ENCODE peak calls at places on chromosomes 4 and X, in five cellular contexts. T is stomach, W is tibial artery, V is lower lobe of right lung, K is IMR-90. Y is an unnamed sample. For H3K4me1, the result is how much of the 10 kb centered on the place peaks cover.

GRCh38 chrX:72306851-72307645 is 1.3 kb upstream of the CITED1 start:
- DNase-seq in V (peak), T (peak), K (peak), W (peak), Y (peak)

GRCh38 chr4:131091896-131092295 is 1995.9 kb downstream of the C4orf33 start:
- DNase-seq in W (no peak), K (peak), T (no peak), V (no peak), Y (no peak)

GRCh38 chr4:94798808-94799207 is 41.1 kb downstream of the BMPR1B start:
- DNase-seq in K (peak), W (no peak), V (no peak), T (no peak), Y (no peak)

GRCh38 chr4:145843148-145843547 is 95.5 kb downstream of the ZNF827 start:
- DNase-seq in T (no peak), W (no peak), V (no peak), K (peak), Y (no peak)

GRCh38 chr4:55906999-55907398 is 41.7 kb upstream of the CEP135 start:
- DNase-seq in K (peak), T (no peak), W (no peak), V (no peak), Y (no peak)

GRCh38 chr4:1192091-1192492 is 19.7 kb upstream of the SPON2 start:
- DNase-seq in V (peak), T (peak), K (peak), W (peak), Y (peak)

GRCh38 chrX:100447563-100448397 is 37.7 kb upstream of the PCDH19 start:
- DNase-seq in W (peak), V (no peak), T (no peak), K (peak), Y (peak)

GRCh38 chr4:177489847-177490246 is 47.6 kb upstream of the AGA start:
- DNase-seq in K (peak), V (no peak), T (no peak), W (no peak), Y (no peak)

GRCh38 chrX:41322821-41323603 is 10.9 kb upstream of the DDX3X start:
- DNase-seq in T (no peak), K (no peak), V (no peak), W (no peak), Y (no peak)

GRCh38 chr4:3470244-3471097 is 7.4 kb downstream of the DOK7 start:
- DNase-seq in T (peak), W (no peak), K (peak), V (peak), Y (no peak)

GRCh38 chrX:41923925-41924693 is 755 bp upstream of the CASK start:
- DNase-seq in K (peak), T (peak), V (peak), W (peak), Y (peak)

GRCh38 chr4:143251781-143252180 is 67.1 kb downstream of the USP38 start:
- DNase-seq in V (no peak), W (no peak), T (no peak), K (peak), Y (no peak)

GRCh38 chr4:8409271-8410065 is 31.1 kb downstream of the ACOX3 start:
- DNase-seq in K (no peak), T (peak), V (peak), W (no peak), Y (peak)

GRCh38 chr4:139956436-139957107 is 197.4 kb downstream of the MAML3 start:
- DNase-seq in K (no peak), W (no peak), V (no peak), T (no peak), Y (peak)

GRCh38 chr4:5881340-5881739 is 11.5 kb downstream of the CRMP1 start:
- DNase-seq in V (no peak), W (no peak), T (no peak), K (peak), Y (no peak)

GRCh38 chr4:119729815-119730643 is 101.4 kb upstream of the PDE5A start:
- DNase-seq in T (peak), K (peak), W (peak), V (no peak), Y (peak)

GRCh38 chrX:109857898-109858297 is 124.8 kb upstream of the ACSL4 start:
- DNase-seq in K (peak), V (no peak), W (no peak), T (no peak), Y (no peak)

GRCh38 chr4:165293927-165294649 is 33.4 kb upstream of the MSMO1 start:
- DNase-seq in K (no peak), T (no peak), W (no peak), V (no peak), Y (no peak)

DNA sequence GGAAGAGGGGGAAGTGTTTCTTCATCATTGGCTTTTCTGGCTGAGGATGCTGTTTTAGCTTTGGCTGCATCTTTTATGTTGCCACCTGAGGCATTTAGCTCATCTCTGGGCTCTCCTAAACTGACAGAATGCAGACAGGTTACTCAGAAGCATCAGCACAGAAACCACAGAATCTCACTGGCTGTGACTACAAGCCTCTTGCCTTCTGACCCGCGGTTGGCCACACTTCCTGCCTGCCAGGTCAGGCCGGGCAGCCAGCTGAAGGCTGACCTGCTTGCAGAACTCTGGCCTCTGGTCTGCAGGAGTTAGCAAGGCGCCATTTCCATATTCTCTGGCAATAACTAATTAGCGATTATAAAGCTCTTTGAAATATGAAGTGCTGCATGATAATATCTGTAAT is 366.5 kb downstream of the MID1IP1 start:
- DNase-seq in K (no peak), T (no peak), W (no peak), V (no peak), Y (no peak)
- H3K4me1 ChIP-seq in K (under half), T (under half), W (under half), V (under half), Y (under half)

DNA sequence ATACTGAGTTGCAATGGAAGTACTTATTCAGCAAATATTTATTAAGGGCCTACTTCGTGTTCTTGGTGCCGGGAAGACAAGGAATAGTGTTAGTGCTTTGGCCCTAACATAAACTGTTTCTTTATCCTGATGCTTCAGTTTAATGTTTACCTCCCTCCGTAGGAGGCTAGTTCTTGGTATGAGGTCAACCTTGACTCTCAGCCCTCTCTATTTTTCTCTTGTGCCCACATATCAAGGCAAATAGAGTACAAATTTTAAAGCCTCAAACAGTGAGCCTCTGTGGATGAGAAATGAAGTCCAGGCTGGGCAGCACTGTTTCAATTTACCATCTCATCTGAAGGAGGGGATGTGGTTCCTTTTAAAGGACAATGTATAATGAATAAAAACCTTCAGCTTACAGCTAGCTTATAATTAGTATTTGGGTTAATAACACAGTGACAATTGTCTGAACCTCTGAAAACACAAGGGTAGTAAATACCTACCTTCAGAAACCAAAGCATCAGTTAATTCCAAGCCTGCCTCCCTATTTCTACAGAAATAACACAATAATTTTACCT is 68.5 kb downstream of the SH3RF1 start:
- DNase-seq in V (no peak), T (no peak), W (no peak), K (no peak), Y (no peak)
- H3K4me3 ChIP-seq in V (no peak), T (no peak), W (no peak), K (no peak), Y (no peak)

GRCh38 chr4:153205028-153205648 is 895 bp downstream of the TRIM2 start:
- DNase-seq in T (peak), V (no peak), W (no peak), K (no peak), Y (no peak)
- H3K4me1 ChIP-seq in T (half or more), V (under half), W (under half), K (under half), Y (under half)

DNA sequence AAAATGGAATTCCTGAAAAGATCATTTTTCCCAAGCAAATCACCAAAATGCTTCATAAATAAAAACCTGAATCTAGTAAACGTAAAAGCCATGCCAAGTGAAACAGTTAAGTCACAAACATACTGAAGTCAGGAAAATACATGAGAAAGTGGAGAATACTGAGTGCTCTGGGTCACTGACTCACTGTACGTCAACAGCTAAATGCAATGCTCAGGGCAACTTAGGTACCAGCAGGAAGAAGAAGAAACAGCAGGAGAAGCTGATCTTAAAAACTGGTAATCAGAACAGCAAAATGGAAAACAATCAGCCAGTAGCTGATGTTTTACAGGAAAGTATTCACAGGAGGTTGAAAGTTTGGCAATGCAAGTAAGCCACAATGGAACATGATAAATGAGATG is 252.6 kb upstream of the ETNPPL start:
- DNase-seq in K (peak), T (no peak), V (no peak), W (no peak), Y (no peak)
- H3K4me3 ChIP-seq in K (no peak), T (no peak), V (no peak), W (no peak), Y (no peak)

GRCh38 chr4:184613405-184613804 is 35.8 kb downstream of the CASP3 start:
- DNase-seq in W (no peak), T (no peak), V (no peak), K (no peak), Y (no peak)
- H3K4me1 ChIP-seq in W (under half), T (under half), V (under half), K (under half), Y (under half)

GRCh38 chrX:108437789-108438623 is at the start of gene COL4A6:
- DNase-seq in K (no peak), V (peak), T (no peak), W (no peak), Y (peak)
- H3K4me3 ChIP-seq in K (peak), V (peak), T (peak), W (peak), Y (peak)

DNA sequence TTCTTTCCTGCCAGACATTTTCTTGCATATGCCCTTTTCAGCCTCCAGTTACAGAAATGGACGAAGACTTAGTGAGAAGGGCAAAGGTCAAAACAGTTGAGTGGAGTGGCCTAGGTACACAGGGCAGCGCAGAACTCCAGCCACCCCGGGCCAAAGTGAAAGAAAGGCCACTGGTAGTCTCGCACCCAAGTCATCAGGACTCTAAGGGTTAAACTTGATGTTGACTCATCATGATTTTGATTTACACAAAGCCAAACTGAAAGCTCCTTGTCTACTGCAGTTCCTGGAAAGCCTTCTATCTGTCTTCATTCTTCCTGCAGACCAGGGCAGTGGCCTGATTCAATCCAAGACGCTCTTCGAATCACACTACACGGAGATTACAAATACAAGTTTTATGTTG is 2.6 kb upstream of the IL13RA1 start:
- DNase-seq in W (no peak), V (no peak), T (no peak), K (peak), Y (no peak)
- H3K4me1 ChIP-seq in W (under half), V (under half), T (under half), K (under half), Y (under half)

GRCh38 chrX:150547511-150548115 is 20.8 kb upstream of the MTM1 start:
- DNase-seq in V (peak), K (no peak), W (peak), T (peak), Y (peak)
- H3K4me3 ChIP-seq in V (peak), K (peak), W (peak), T (peak), Y (peak)

GRCh38 chr4:15913631-15913970 is 24.9 kb downstream of the FGFBP1 start:
- DNase-seq in K (peak), W (no peak), V (no peak), T (no peak), Y (no peak)
- H3K4me1 ChIP-seq in K (under half), W (under half), V (under half), T (under half), Y (under half)

GRCh38 chr4:127623755-127624087 is 9.0 kb upstream of the INTU start:
- DNase-seq in W (no peak), K (peak), V (no peak), T (no peak), Y (no peak)

GRCh38 chr4:127624176-127624575 is 8.6 kb upstream of the INTU start:
- DNase-seq in K (no peak), T (no peak), V (no peak), W (no peak), Y (no peak)

GRCh38 chr4:127618427-127618826 is 14.3 kb upstream of the INTU start:
- DNase-seq in V (no peak), W (no peak), T (no peak), K (no peak), Y (no peak)

GRCh38 chr4:127622621-127622922 is 10.2 kb upstream of the INTU start:
- DNase-seq in T (no peak), K (no peak), V (no peak), W (no peak), Y (no peak)

GRCh38 chr4:127622923-127623754 is 9.6 kb upstream of the INTU start:
- DNase-seq in K (peak), V (peak), W (peak), T (no peak), Y (peak)
- H3K4me3 ChIP-seq in K (peak), V (peak), W (peak), T (peak), Y (peak)

Y was measured in heart right ventricle.